ENCODE peak calls at places on chromosomes 6 and 20, in four cellular contexts. One of them, this sample, is unnamed.

GRCh38 chr6:74638467-74638866 is 567.4 kb downstream of the COL12A1 start:
- DNase-seq in fibroblast of the aortic adventitia: peak; percentile 14
- DNase-seq in amniotic epithelial cell: no peak
- DNase-seq in posterior cingulate gyrus: no peak
- DNase-seq in this sample: no peak

GRCh38 chr6:1111361-1111760 is 200.5 kb upstream of the FOXQ1 start:
- DNase-seq in fibroblast of the aortic adventitia: no peak
- DNase-seq in amniotic epithelial cell: no peak
- DNase-seq in posterior cingulate gyrus: no peak
- DNase-seq in this sample: no peak

GRCh38 chr20:40414843-40415615 is 274.0 kb downstream of the MAFB start:
- DNase-seq in fibroblast of the aortic adventitia: no peak
- DNase-seq in amniotic epithelial cell: no peak
- DNase-seq in posterior cingulate gyrus: no peak
- DNase-seq in this sample: no peak

GRCh38 chr6:132715204-132715603 is 1.3 kb upstream of the VNN1 start:
- DNase-seq in fibroblast of the aortic adventitia: peak; percentile 52
- DNase-seq in amniotic epithelial cell: peak; percentile 91
- DNase-seq in posterior cingulate gyrus: no peak
- DNase-seq in this sample: peak; percentile 67

GRCh38 chr6:28953039-28953872 is 29.5 kb upstream of the TRIM27 start:
- DNase-seq in fibroblast of the aortic adventitia: peak; percentile 73
- DNase-seq in amniotic epithelial cell: peak; percentile 52
- DNase-seq in posterior cingulate gyrus: no peak
- DNase-seq in this sample: no peak

GRCh38 chr6:106056738-106057390 is 29.3 kb upstream of the PRDM1 start:
- DNase-seq in fibroblast of the aortic adventitia: no peak
- DNase-seq in amniotic epithelial cell: no peak
- DNase-seq in posterior cingulate gyrus: no peak
- DNase-seq in this sample: no peak

GRCh38 chr6:134539865-134540323 is 222.0 kb upstream of the SGK1 start:
- DNase-seq in fibroblast of the aortic adventitia: no peak
- DNase-seq in amniotic epithelial cell: peak; percentile 31
- DNase-seq in posterior cingulate gyrus: no peak
- DNase-seq in this sample: peak; percentile 31

GRCh38 chr6:87968435-87969278 is 79.0 kb upstream of the SPACA1 start:
- DNase-seq in fibroblast of the aortic adventitia: peak; percentile 4
- DNase-seq in amniotic epithelial cell: no peak
- DNase-seq in posterior cingulate gyrus: peak; percentile 34
- DNase-seq in this sample: no peak

GRCh38 chr6:70221025-70221714 is 81.7 kb downstream of the COL9A1 start:
- DNase-seq in fibroblast of the aortic adventitia: peak; percentile 39
- DNase-seq in amniotic epithelial cell: peak; percentile 8
- DNase-seq in posterior cingulate gyrus: no peak
- DNase-seq in this sample: peak; percentile 35

GRCh38 chr20:49345538-49345937 is 67.7 kb upstream of the ZNFX1 start:
- DNase-seq in fibroblast of the aortic adventitia: peak; percentile 68
- DNase-seq in amniotic epithelial cell: no peak
- DNase-seq in posterior cingulate gyrus: peak; percentile 64
- DNase-seq in this sample: peak; percentile 93

GRCh38 chr6:9516207-9516606 is 898.7 kb downstream of the TFAP2A start:
- DNase-seq in fibroblast of the aortic adventitia: peak; percentile 72
- DNase-seq in amniotic epithelial cell: peak; percentile 90
- DNase-seq in posterior cingulate gyrus: no peak
- DNase-seq in this sample: peak; percentile 61

GRCh38 chr6:105775095-105775494 is 311.0 kb upstream of the PRDM1 start:
- DNase-seq in fibroblast of the aortic adventitia: no peak
- DNase-seq in amniotic epithelial cell: no peak
- DNase-seq in posterior cingulate gyrus: no peak
- DNase-seq in this sample: no peak

GRCh38 chr20:35320396-35321126 is 28.3 kb upstream of the FAM83C start:
- DNase-seq in fibroblast of the aortic adventitia: peak; percentile 50
- DNase-seq in amniotic epithelial cell: peak; percentile 77
- DNase-seq in posterior cingulate gyrus: no peak
- DNase-seq in this sample: peak; percentile 71

GRCh38 chr6:91161246-91161645 is 574.4 kb upstream of the MAP3K7 start:
- DNase-seq in fibroblast of the aortic adventitia: no peak
- DNase-seq in amniotic epithelial cell: no peak
- DNase-seq in posterior cingulate gyrus: no peak
- DNase-seq in this sample: no peak

GRCh38 chr20:63260521-63260920 is 6.3 kb upstream of the NKAIN4 start:
- DNase-seq in fibroblast of the aortic adventitia: no peak
- DNase-seq in amniotic epithelial cell: no peak
- DNase-seq in posterior cingulate gyrus: no peak
- DNase-seq in this sample: no peak

This sample was measured in HTR-8/SVneo.